ENCODE peak calls at places on chromosomes 7 and 10, in five cellular contexts. O, X, B, C and M are unnamed samples.

GRCh38 chr10:48981310-48981907 is 41.8 kb upstream of the LRRC18 start:
- DNase-seq in O (peak; percentile 44), X (peak; percentile 95), B (peak; percentile 18), C (peak; percentile 25), M (peak; percentile 79)

GRCh38 chr7:94401411-94401810 is 6.7 kb downstream of the COL1A2 start:
- DNase-seq in O (no peak), X (no peak), B (no peak), C (no peak), M (no peak)

GRCh38 chr10:73432646-73433537 is 469 bp downstream of the MSS51 start:
- DNase-seq in O (no peak), X (no peak), B (no peak), C (no peak), M (no peak)

GRCh38 chr10:46225597-46225996 is 61.2 kb upstream of the ANTXRL start:
- DNase-seq in O (no peak), X (peak; percentile 18), B (no peak), C (no peak), M (no peak)

GRCh38 chr10:124449170-124450009 is 445 bp downstream of the NKX1-2 start:
- DNase-seq in O (no peak), X (peak; percentile 78), B (no peak), C (no peak), M (no peak)

GRCh38 chr7:7944619-7945282 is 23.8 kb upstream of the GLCCI1 start:
- DNase-seq in O (peak; percentile 73), X (peak; percentile 52), B (no peak), C (no peak), M (peak; percentile 37)

GRCh38 chr10:110163841-110164240 is 43.6 kb upstream of the MXI1 start:
- DNase-seq in O (no peak), X (peak; percentile 64), B (no peak), C (no peak), M (no peak)

GRCh38 chr10:59303018-59303417 is 59.3 kb downstream of the FAM13C start:
- DNase-seq in O (no peak), X (peak; percentile 60), B (no peak), C (no peak), M (no peak)

GRCh38 chr10:80443531-80443974 is 10.6 kb upstream of the TSPAN14 start:
- DNase-seq in O (no peak), X (peak; percentile 80), B (no peak), C (peak; percentile 83), M (peak; percentile 59)

GRCh38 chr10:14114791-14115190 is 215.9 kb downstream of the FRMD4A start:
- DNase-seq in O (no peak), X (no peak), B (no peak), C (no peak), M (no peak)

GRCh38 chr7:101162551-101163280 is 2.7 kb downstream of the VGF start:
- DNase-seq in O (no peak), X (peak; percentile 90), B (no peak), C (peak; percentile 59), M (peak; percentile 83)

GRCh38 chr7:48140001-48140681 is 31.1 kb upstream of the ABCA13 start:
- DNase-seq in O (no peak), X (no peak), B (no peak), C (peak; percentile 65), M (no peak)

GRCh38 chr10:58919927-58920654 is 256.4 kb upstream of the PHYHIPL start:
- DNase-seq in O (no peak), X (no peak), B (peak; percentile 35), C (peak; percentile 53), M (no peak)

GRCh38 chr10:124520553-124521428 is 59.2 kb downstream of the LHPP start:
- DNase-seq in O (no peak), X (peak; percentile 48), B (no peak), C (no peak), M (no peak)

GRCh38 chr10:22621726-22622125 is 92.7 kb downstream of the PIP4K2A start:
- DNase-seq in O (no peak), X (no peak), B (no peak), C (no peak), M (no peak)

GRCh38 chr10:115818015-115818414 is 455.0 kb downstream of the GFRA1 start:
- DNase-seq in O (no peak), X (no peak), B (no peak), C (no peak), M (no peak)

GRCh38 chr10:31774291-31774900 is 154.2 kb downstream of the ARHGAP12 start:
- DNase-seq in O (no peak), X (no peak), B (no peak), C (no peak), M (no peak)

GRCh38 chr7:156220078-156220605 is 407.9 kb upstream of the SHH start:
- DNase-seq in O (no peak), X (peak; percentile 40), B (no peak), C (peak; percentile 6), M (no peak)

GRCh38 chr10:18098201-18098600 is 42.0 kb upstream of the CACNB2 start:
- DNase-seq in O (no peak), X (no peak), B (no peak), C (no peak), M (no peak)

GRCh38 chr7:30276203-30276900 is 8.0 kb upstream of the ZNRF2 start:
- DNase-seq in O (peak; percentile 51), X (peak; percentile 83), B (peak; percentile 63), C (peak; percentile 62), M (peak; percentile 40)

GRCh38 chr10:102065561-102066420 is 642 bp downstream of the HPS6 start:
- DNase-seq in O (peak; percentile 24), X (peak; percentile 84), B (no peak), C (peak; percentile 31), M (peak; percentile 60)

GRCh38 chr7:75064801-75065200 is 8.8 kb downstream of the RCC1L start:
- DNase-seq in O (no peak), X (no peak), B (no peak), C (no peak), M (no peak)

GRCh38 chr7:140019172-140019571 is 43.6 kb downstream of the PARP12 start:
- DNase-seq in O (no peak), X (no peak), B (no peak), C (no peak), M (no peak)

GRCh38 chr7:30549933-30550493 is 44.7 kb upstream of the GARS1 start:
- DNase-seq in O (no peak), X (peak; percentile 62), B (no peak), C (peak; percentile 67), M (peak; percentile 39)

GRCh38 chr7:16753102-16753931 is at the start of gene TSPAN13:
- DNase-seq in O (peak; percentile 84), X (peak; percentile 99), B (peak; percentile 92), C (peak; percentile 64), M (peak; percentile 92)

GRCh38 chr7:148286150-148286549 is 304.4 kb upstream of the C7orf33 start:
- DNase-seq in O (no peak), X (no peak), B (no peak), C (peak; percentile 11), M (peak; percentile 25)

GRCh38 chr10:26361946-26362345 is 76.2 kb upstream of the APBB1IP start:
- DNase-seq in O (no peak), X (no peak), B (no peak), C (no peak), M (no peak)

GRCh38 chr10:63157845-63158624 is 24.9 kb downstream of the NRBF2 start:
- DNase-seq in O (peak; percentile 48), X (peak; percentile 76), B (peak; percentile 81), C (peak; percentile 80), M (no peak)

GRCh38 chr7:27400168-27400567 is 157.6 kb downstream of the EVX1 start:
- DNase-seq in O (no peak), X (no peak), B (no peak), C (no peak), M (no peak)

GRCh38 chr10:43172645-43173044 is 34.4 kb downstream of the CSGALNACT2 start:
- DNase-seq in O (no peak), X (no peak), B (no peak), C (no peak), M (no peak)

GRCh38 chr7:26090927-26091519 is 61.0 kb upstream of the NFE2L3 start:
- DNase-seq in O (no peak), X (no peak), B (peak; percentile 78), C (peak; percentile 70), M (no peak)

GRCh38 chr7:31126976-31127375 is 74.9 kb downstream of the ADCYAP1R1 start:
- DNase-seq in O (no peak), X (no peak), B (no peak), C (peak; percentile 50), M (no peak)

GRCh38 chr7:40418445-40418844 is 283.6 kb downstream of the SUGCT start:
- DNase-seq in O (no peak), X (peak; percentile 54), B (no peak), C (no peak), M (no peak)

GRCh38 chr10:84176351-84176750 is 2.8 kb downstream of the GPR15LG start:
- DNase-seq in O (no peak), X (no peak), B (no peak), C (no peak), M (no peak)

GRCh38 chr10:21166557-21167287 is 269.6 kb upstream of the NEBL start:
- DNase-seq in O (no peak), X (no peak), B (no peak), C (no peak), M (no peak)

GRCh38 chr7:51346136-51346535 is 29.5 kb upstream of the COBL start:
- DNase-seq in O (no peak), X (peak; percentile 41), B (no peak), C (no peak), M (no peak)

GRCh38 chr7:32496052-32496813 is 944 bp downstream of the AVL9 start:
- DNase-seq in O (no peak), X (no peak), B (no peak), C (no peak), M (no peak)